ENCODE peak calls at places on chromosomes 11 and 22, in five cellular contexts. D is left colon; L is NCI-H460; Q is psoas muscle; I is stimulated activated CD4-positive, alpha-beta T cell treated with anti-CD3 and anti-CD28 coated beads, Interleukin-1b, Interleukin-23, amount 100 ng/mL, for 1 hour. H is an unnamed sample.

GRCh38 chr22:49554296-49554625 is 273.4 kb downstream of the BRD1 start:
- DNase-seq in D (no peak), L (no peak), Q (no peak), I (no peak), H (no peak)

GRCh38 chr22:20219667-20220628 is 48.2 kb downstream of the RTN4R start:
- DNase-seq in D (no peak), L (no peak), Q (no peak), I (no peak), H (no peak)

GRCh38 chr11:125869526-125869925 is 17.9 kb upstream of the HYLS1 start:
- DNase-seq in D (no peak), L (no peak), Q (no peak), I (no peak), H (no peak)

GRCh38 chr11:65590240-65590738 is 5.3 kb downstream of the KCNK7 start:
- DNase-seq in D (no peak), L (no peak), Q (no peak), I (no peak), H (no peak)

GRCh38 chr11:115930276-115930675 is 426.1 kb upstream of the CADM1 start:
- DNase-seq in D (no peak), L (no peak), Q (no peak), I (no peak), H (no peak)

GRCh38 chr11:58498464-58498863 is 9.4 kb downstream of the OR5B21 start:
- DNase-seq in D (no peak), L (no peak), Q (no peak), I (no peak), H (no peak)

GRCh38 chr11:86341382-86341781 is 33.3 kb upstream of the CCDC81 start:
- DNase-seq in D (no peak), L (no peak), Q (no peak), I (no peak), H (no peak)

GRCh38 chr22:38921801-38922200 is 35.6 kb upstream of the APOBEC3A start:
- DNase-seq in D (no peak), L (no peak), Q (no peak), I (no peak), H (no peak)

GRCh38 chr11:113884361-113884836 is 9.0 kb upstream of the USP28 start:
- DNase-seq in D (no peak), L (no peak), Q (no peak), I (no peak), H (no peak)

GRCh38 chr11:107830915-107831540 is 27.6 kb downstream of the SLC35F2 start:
- DNase-seq in D (no peak), L (no peak), Q (no peak), I (no peak), H (no peak)

GRCh38 chr11:35566161-35566560 is 40.7 kb upstream of the PAMR1 start:
- DNase-seq in D (no peak), L (no peak), Q (no peak), I (no peak), H (no peak)

GRCh38 chr22:30460147-30460546 is 11.7 kb downstream of the SEC14L3 start:
- DNase-seq in D (no peak), L (no peak), Q (no peak), I (no peak), H (no peak)

GRCh38 chr11:86138958-86139357 is 70.1 kb upstream of the PICALM start:
- DNase-seq in D (no peak), L (no peak), Q (no peak), I (no peak), H (no peak)

GRCh38 chr11:68357568-68357967 is 45.2 kb downstream of the LRP5 start:
- DNase-seq in D (no peak), L (no peak), Q (no peak), I (no peak), H (no peak)

GRCh38 chr11:35927730-35928129 is 16.1 kb upstream of the LDLRAD3 start:
- DNase-seq in D (peak; percentile 30), L (peak; percentile 74), Q (peak; percentile 87), I (no peak), H (peak; percentile 6)

GRCh38 chr22:17576475-17576874 is 13.2 kb downstream of the SLC25A18 start:
- DNase-seq in D (no peak), L (peak; percentile 93), Q (peak; percentile 46), I (no peak), H (no peak)

GRCh38 chr11:65524747-65525658 is at the start of gene SCYL1:
- DNase-seq in D (peak; percentile 71), L (peak; percentile 60), Q (peak; percentile 81), I (peak; percentile 75), H (peak; percentile 93)

GRCh38 chr22:26464312-26464711 is 19.3 kb downstream of the HPS4 start:
- DNase-seq in D (no peak), L (no peak), Q (peak; percentile 41), I (no peak), H (no peak)

GRCh38 chr11:1834791-1835670 is at the start of gene SYT8:
- DNase-seq in D (no peak), L (no peak), Q (no peak), I (no peak), H (no peak)

GRCh38 chr11:26365284-26365683 is 33.4 kb downstream of the ANO3 start:
- DNase-seq in D (no peak), L (no peak), Q (no peak), I (no peak), H (no peak)

GRCh38 chr22:39898997-39899396 is 1.9 kb upstream of the GRAP2 start:
- DNase-seq in D (no peak), L (no peak), Q (no peak), I (no peak), H (no peak)

GRCh38 chr22:49803134-49803533 is 24.5 kb downstream of the BRD1 start:
- DNase-seq in D (no peak), L (no peak), Q (no peak), I (no peak), H (no peak)

GRCh38 chr22:41699264-41700104 is at the start of gene MEI1:
- DNase-seq in D (peak; percentile 79), L (no peak), Q (peak; percentile 88), I (peak; percentile 86), H (peak; percentile 88)

GRCh38 chr11:111183706-111184105 is 61.8 kb upstream of the POU2AF2 start:
- DNase-seq in D (no peak), L (no peak), Q (no peak), I (no peak), H (no peak)

GRCh38 chr11:92753161-92753560 is 216.3 kb upstream of the MTNR1B start:
- DNase-seq in D (no peak), L (no peak), Q (no peak), I (no peak), H (no peak)

GRCh38 chr11:123573291-123573690 is 81.1 kb downstream of the SCN3B start:
- DNase-seq in D (no peak), L (no peak), Q (no peak), I (no peak), H (no peak)

GRCh38 chr11:27357250-27357649 is 5.8 kb downstream of the CCDC34 start:
- DNase-seq in D (peak; percentile 56), L (no peak), Q (no peak), I (no peak), H (no peak)

GRCh38 chr11:24005202-24005876 is 491.5 kb upstream of the LUZP2 start:
- DNase-seq in D (no peak), L (no peak), Q (no peak), I (no peak), H (no peak)

GRCh38 chr11:35190804-35191348 is 51.9 kb downstream of the CD44 start:
- DNase-seq in D (no peak), L (no peak), Q (no peak), I (no peak), H (no peak)

GRCh38 chr11:17719028-17719939 is at the start of gene MYOD1:
- DNase-seq in D (no peak), L (no peak), Q (peak; percentile 85), I (no peak), H (peak; percentile 11)

H was measured in erythroblast.